ENCODE peak calls at places on chromosome 4, in five cellular contexts. X is NCI-H2081, Y is lung, O is activated gamma-delta T cell treated with Interleukin-2 at 50 U/mL for 16 hours, D is type B pancreatic cell. I is an unnamed sample.

GRCh38 chr4:125070869-125071268 is 243.9 kb upstream of the FAT4 start:
- DNase-seq in D (no peak), O (no peak), X (no peak), Y (no peak), I (no peak)

GRCh38 chr4:111945014-111945413 is 200.2 kb upstream of the FAM241A start:
- DNase-seq in X (no peak), Y (no peak), O (no peak), D (no peak), I (no peak)

GRCh38 chr4:149521611-149522010 is 294.0 kb downstream of the IQCM start:
- DNase-seq in X (no peak), Y (no peak), O (no peak), D (no peak), I (no peak)

GRCh38 chr4:176789955-176790354 is 2.8 kb downstream of the VEGFC start:
- DNase-seq in X (peak), D (no peak), O (no peak), Y (no peak), I (no peak)

GRCh38 chr4:103634236-103634635 is 85.5 kb downstream of the TACR3 start:
- DNase-seq in D (no peak), Y (no peak), O (no peak), X (no peak), I (no peak)

GRCh38 chr4:55297346-55297745 is 48.7 kb upstream of the SRD5A3 start:
- DNase-seq in O (no peak), X (no peak), Y (no peak), D (no peak), I (no peak)

GRCh38 chr4:182922551-182923284 is 5.5 kb upstream of the DCTD start:
- DNase-seq in Y (no peak), X (no peak), O (no peak), D (no peak), I (peak)

GRCh38 chr4:76485450-76485849 is 50.4 kb downstream of the SHROOM3 start:
- DNase-seq in Y (no peak), X (no peak), D (no peak), O (no peak), I (no peak)

GRCh38 chr4:134298313-134298712 is 96.7 kb upstream of the PABPC4L start:
- DNase-seq in X (no peak), Y (no peak), D (no peak), O (no peak), I (no peak)

GRCh38 chr4:100982345-100982744 is 365.0 kb downstream of the PPP3CA start:
- DNase-seq in O (no peak), Y (no peak), X (no peak), D (no peak), I (no peak)

GRCh38 chr4:128031756-128032384 is 29.2 kb upstream of the LARP1B start:
- DNase-seq in O (no peak), X (no peak), Y (no peak), D (no peak), I (no peak)

GRCh38 chr4:38114435-38114834 is 154.2 kb downstream of the PTTG2 start:
- DNase-seq in O (no peak), D (no peak), Y (no peak), X (no peak), I (no peak)

GRCh38 chr4:79609853-79610252 is 201.8 kb upstream of the GK2 start:
- DNase-seq in D (no peak), X (no peak), Y (no peak), O (no peak), I (no peak)

GRCh38 chr4:173346074-173346473 is 11.9 kb upstream of the HMGB2 start:
- DNase-seq in Y (no peak), O (no peak), D (no peak), X (no peak), I (no peak)

GRCh38 chr4:86975927-86976326 is 41.1 kb downstream of the AFF1 start:
- DNase-seq in X (no peak), Y (no peak), O (no peak), D (no peak), I (no peak)

GRCh38 chr4:70895405-70895804 is 6.8 kb upstream of the MOB1B start:
- DNase-seq in Y (no peak), D (no peak), X (no peak), O (no peak), I (no peak)

GRCh38 chr4:168636506-168637176 is 139.8 kb downstream of the PALLD start:
- DNase-seq in Y (no peak), X (no peak), D (no peak), O (no peak), I (no peak)

GRCh38 chr4:8537041-8537461 is 43.1 kb upstream of the GPR78 start:
- DNase-seq in X (no peak), D (no peak), O (no peak), Y (peak), I (no peak)

GRCh38 chr4:53781614-53782467 is 190.6 kb upstream of the LNX1 start:
- DNase-seq in X (no peak), O (no peak), Y (no peak), D (no peak), I (no peak)

GRCh38 chr4:184282251-184282713 is 64.6 kb upstream of the ENPP6 start:
- DNase-seq in O (peak), X (no peak), D (no peak), Y (peak), I (no peak)

GRCh38 chr4:89119836-89120235 is 8.5 kb downstream of the TIGD2 start:
- DNase-seq in Y (no peak), X (no peak), D (no peak), O (no peak), I (no peak)

GRCh38 chr4:65719635-65720034 is 49.3 kb upstream of the EPHA5 start:
- DNase-seq in X (no peak), Y (no peak), O (no peak), D (no peak), I (no peak)

GRCh38 chr4:20615492-20616136 is 84.6 kb upstream of the PACRGL start:
- DNase-seq in X (no peak), D (no peak), O (no peak), Y (no peak), I (no peak)

GRCh38 chr4:100165809-100166208 is 24.5 kb downstream of the DDIT4L start:
- DNase-seq in O (no peak), D (no peak), Y (no peak), X (no peak), I (no peak)

GRCh38 chr4:168864831-168865541 is 145.1 kb downstream of the CBR4 start:
- DNase-seq in D (no peak), O (no peak), X (no peak), Y (no peak), I (no peak)

GRCh38 chr4:56078866-56079265 is 130.1 kb downstream of the CEP135 start:
- DNase-seq in Y (no peak), X (no peak), D (no peak), O (no peak), I (no peak)

GRCh38 chr4:38499101-38499500 is 164.9 kb upstream of the KLF3 start:
- DNase-seq in X (no peak), D (no peak), O (no peak), Y (no peak), I (no peak)

GRCh38 chr4:157005831-157006230 is 34.2 kb upstream of the PDGFC start:
- DNase-seq in O (no peak), D (no peak), Y (no peak), X (no peak), I (no peak)

GRCh38 chr4:124931050-124931449 is 218.5 kb upstream of the ANKRD50 start:
- DNase-seq in D (no peak), X (no peak), Y (no peak), O (no peak), I (no peak)

GRCh38 chr4:8904666-8905065 is 33.0 kb upstream of the HMX1 start:
- DNase-seq in D (no peak), O (no peak), X (no peak), Y (no peak), I (no peak)

GRCh38 chr4:76434901-76435688 is at the start of gene SHROOM3:
- DNase-seq in X (no peak), D (no peak), Y (no peak), O (no peak), I (no peak)

GRCh38 chr4:118755438-118756226 is 70.4 kb downstream of the METTL14 start:
- DNase-seq in O (no peak), Y (no peak), D (no peak), X (no peak), I (no peak)

I was measured in NCI-H2107.